ENCODE peak calls at places on chromosome 17, in four cellular contexts. C, P, X and V are unnamed samples.

GRCh38 chr17:80959330-80960036 is 32.2 kb upstream of the CHMP6 start:
- DNase-seq in C (peak), P (peak), X (no peak), V (peak)

GRCh38 chr17:50206604-50207293 is 5.3 kb upstream of the COL1A1 start:
- DNase-seq in C (peak), P (peak), X (no peak), V (no peak)

GRCh38 chr17:83156408-83156807 is 77.0 kb downstream of the METRNL start:
- DNase-seq in C (no peak), P (no peak), X (peak), V (no peak)

GRCh38 chr17:44269795-44270320 is 1.9 kb upstream of the SLC4A1 start:
- DNase-seq in C (no peak), P (no peak), X (no peak), V (no peak)

GRCh38 chr17:73304971-73305786 is 6.6 kb downstream of the CDC42EP4 start:
- DNase-seq in C (peak), P (no peak), X (no peak), V (no peak)

GRCh38 chr17:1951920-1952319 is 73.2 kb downstream of the RTN4RL1 start:
- DNase-seq in C (no peak), P (no peak), X (no peak), V (no peak)

GRCh38 chr17:40283662-40284061 is 4.0 kb upstream of the CDC6 start:
- DNase-seq in C (no peak), P (no peak), X (no peak), V (no peak)

GRCh38 chr17:40427002-40427491 is 9.4 kb upstream of the TOP2A start:
- DNase-seq in C (no peak), P (no peak), X (no peak), V (no peak)

GRCh38 chr17:333626-334396 is 18.8 kb downstream of the RPH3AL start:
- DNase-seq in C (peak), P (peak), X (peak), V (peak)

GRCh38 chr17:36869441-36869840 is 67.8 kb upstream of the LHX1 start:
- DNase-seq in C (no peak), P (no peak), X (no peak), V (no peak)

GRCh38 chr17:10130263-10130662 is 68.1 kb downstream of the GAS7 start:
- DNase-seq in C (no peak), P (no peak), X (no peak), V (no peak)

GRCh38 chr17:55598495-55598894 is 87.2 kb upstream of the SMIM36 start:
- DNase-seq in C (no peak), P (no peak), X (no peak), V (no peak)

GRCh38 chr17:50130778-50131317 is 888 bp upstream of the SAMD14 start:
- DNase-seq in C (no peak), P (no peak), X (no peak), V (no peak)

GRCh38 chr17:550776-551175 is 163.9 kb downstream of the VPS53 start:
- DNase-seq in C (no peak), P (no peak), X (no peak), V (no peak)

GRCh38 chr17:78144146-78144719 is 2.0 kb upstream of the C17orf99 start:
- DNase-seq in C (peak), P (peak), X (peak), V (peak)

GRCh38 chr17:29617125-29617480 is 5.6 kb downstream of the CORO6 start:
- DNase-seq in C (peak), P (no peak), X (peak), V (peak)

GRCh38 chr17:51948128-51948527 is 210.4 kb downstream of the CA10 start:
- DNase-seq in C (no peak), P (no peak), X (no peak), V (no peak)

GRCh38 chr17:39951924-39952664 is 10.7 kb upstream of the GSDMA start:
- DNase-seq in C (no peak), P (no peak), X (no peak), V (no peak)

GRCh38 chr17:10127819-10128375 is 70.5 kb downstream of the GAS7 start:
- DNase-seq in C (peak), P (peak), X (no peak), V (peak)

GRCh38 chr17:55089955-55090573 is 121.5 kb downstream of the STXBP4 start:
- DNase-seq in C (no peak), P (no peak), X (no peak), V (peak)

GRCh38 chr17:74605361-74605760 is 13.3 kb upstream of the CD300LD start:
- DNase-seq in C (peak), P (no peak), X (peak), V (no peak)

GRCh38 chr17:70080541-70081347 is 5.7 kb downstream of the KCNJ16 start:
- DNase-seq in C (no peak), P (no peak), X (no peak), V (no peak)

GRCh38 chr17:76051071-76051467 is 21.2 kb downstream of the SRP68 start:
- DNase-seq in C (no peak), P (no peak), X (no peak), V (no peak)

DNA sequence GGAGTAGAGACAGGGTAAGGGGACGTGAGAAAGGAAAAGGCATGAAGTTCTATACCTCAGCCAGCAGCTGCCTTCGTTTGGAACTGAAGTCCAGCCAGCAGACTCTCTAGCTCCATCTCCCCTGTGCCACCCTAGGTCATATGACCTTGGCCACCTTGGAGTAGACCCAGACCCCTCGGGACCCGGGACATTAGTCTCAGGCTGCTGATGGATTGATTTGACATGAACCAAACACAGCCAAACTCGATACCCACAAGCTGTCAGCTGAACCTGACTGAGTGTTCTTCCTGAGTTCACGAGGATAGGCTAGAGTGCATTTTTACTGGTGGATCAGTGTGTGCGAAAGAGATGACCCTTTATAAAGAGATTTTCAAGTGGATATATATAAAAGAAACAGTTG is 68.5 kb downstream of the YPEL2 start:
- DNase-seq in C (no peak), P (no peak), X (no peak), V (no peak)
- H3K27ac ChIP-seq in C (peak), P (no peak), X (peak), V (no peak)

GRCh38 chr17:8062435-8062806 is 23.6 kb downstream of the ALOX15B start:
- DNase-seq in C (no peak), P (no peak), X (no peak), V (no peak)

GRCh38 chr17:8062807-8063483 is 24.1 kb downstream of the ALOX15B start:
- DNase-seq in C (no peak), P (no peak), X (no peak), V (no peak)

GRCh38 chr17:8066841-8067775 is 20.4 kb downstream of the ALOX12B start:
- DNase-seq in C (no peak), P (no peak), X (no peak), V (no peak)

GRCh38 chr17:8064590-8065019 is 22.9 kb downstream of the ALOX12B start:
- DNase-seq in C (no peak), P (no peak), X (no peak), V (no peak)

GRCh38 chr17:8063761-8064589 is 23.5 kb downstream of the ALOX12B start:
- DNase-seq in C (no peak), P (no peak), X (no peak), V (no peak)
- H3K27ac ChIP-seq in C (no peak), P (no peak), X (no peak), V (no peak)

GRCh38 chr17:58528443-58528842 is 14.0 kb upstream of the MTMR4 start:
- DNase-seq in C (no peak), P (no peak), X (no peak), V (no peak)
- H3K27ac ChIP-seq in C (peak), P (no peak), X (peak), V (peak)

GRCh38 chr17:47956818-47957590 is 679 bp downstream of the PRR15L start:
- DNase-seq in C (no peak), P (no peak), X (no peak), V (no peak)

GRCh38 chr17:47953945-47954344 is 3.7 kb downstream of the PRR15L start:
- DNase-seq in C (no peak), P (no peak), X (no peak), V (no peak)

GRCh38 chr17:47952181-47953021 is 5.3 kb downstream of the PRR15L start:
- DNase-seq in C (no peak), P (no peak), X (no peak), V (no peak)

GRCh38 chr17:47957591-47958490 is at the start of gene PRR15L:
- DNase-seq in C (no peak), P (no peak), X (no peak), V (no peak)

DNA sequence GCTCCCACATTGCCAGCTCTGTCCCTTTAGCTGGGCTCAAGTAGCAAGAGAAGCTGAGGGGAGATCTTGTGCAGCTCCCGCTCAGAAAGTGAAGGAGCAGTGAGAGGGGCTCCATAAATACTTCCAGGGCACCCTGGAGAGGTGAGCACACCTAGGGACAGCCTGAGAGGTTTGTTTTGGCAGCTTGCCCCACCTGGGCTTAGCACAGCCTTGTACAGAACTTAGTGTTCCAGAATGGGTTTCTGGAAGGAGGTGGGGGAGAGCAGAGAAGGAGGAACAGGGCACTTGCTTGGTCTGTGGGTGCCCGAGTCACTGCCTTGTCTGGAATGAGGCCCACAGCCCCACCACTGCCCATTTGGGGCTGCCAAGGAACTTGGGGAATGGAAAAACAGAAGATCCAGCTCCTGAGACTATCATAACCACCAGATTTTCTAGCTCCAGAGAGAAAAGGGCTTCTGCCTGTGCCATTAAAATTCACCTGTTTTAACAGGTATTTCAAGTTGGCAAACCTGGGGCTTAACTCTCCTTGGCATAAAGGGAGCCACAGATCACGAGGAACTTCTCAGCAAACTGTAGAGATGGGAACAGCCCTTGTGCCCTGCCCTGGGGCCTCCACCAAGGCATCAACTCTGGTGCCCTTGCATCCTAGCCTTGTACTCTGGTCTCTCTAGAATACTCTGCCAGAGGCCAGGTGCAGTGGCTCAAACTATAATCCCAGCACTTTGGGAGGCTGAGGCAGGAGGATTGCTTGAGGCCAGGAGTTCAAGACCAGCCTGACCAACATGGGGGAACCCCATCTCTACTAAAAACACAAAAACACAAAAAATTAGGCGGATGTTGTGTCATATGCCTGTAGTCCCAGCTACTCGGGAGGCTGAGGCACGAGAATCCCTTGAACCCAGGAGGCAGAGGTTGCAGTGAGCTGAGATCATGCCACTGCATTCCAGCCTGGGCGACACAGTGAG is 1.9 kb downstream of the PRR15L start:
- DNase-seq in C (no peak), P (no peak), X (no peak), V (no peak)
- H3K27ac ChIP-seq in C (no peak), P (peak), X (no peak), V (no peak)

GRCh38 chr17:57925361-57925990 is 29.7 kb downstream of the CUEDC1 start:
- DNase-seq in C (no peak), P (no peak), X (no peak), V (no peak)

GRCh38 chr17:57927048-57927723 is 28.0 kb downstream of the CUEDC1 start:
- DNase-seq in C (no peak), P (peak), X (peak), V (no peak)

GRCh38 chr17:57923182-57923872 is 31.9 kb downstream of the CUEDC1 start:
- DNase-seq in C (no peak), P (no peak), X (no peak), V (no peak)

GRCh38 chr17:57926723-57927047 is 28.5 kb downstream of the CUEDC1 start:
- DNase-seq in C (no peak), P (no peak), X (no peak), V (no peak)

DNA sequence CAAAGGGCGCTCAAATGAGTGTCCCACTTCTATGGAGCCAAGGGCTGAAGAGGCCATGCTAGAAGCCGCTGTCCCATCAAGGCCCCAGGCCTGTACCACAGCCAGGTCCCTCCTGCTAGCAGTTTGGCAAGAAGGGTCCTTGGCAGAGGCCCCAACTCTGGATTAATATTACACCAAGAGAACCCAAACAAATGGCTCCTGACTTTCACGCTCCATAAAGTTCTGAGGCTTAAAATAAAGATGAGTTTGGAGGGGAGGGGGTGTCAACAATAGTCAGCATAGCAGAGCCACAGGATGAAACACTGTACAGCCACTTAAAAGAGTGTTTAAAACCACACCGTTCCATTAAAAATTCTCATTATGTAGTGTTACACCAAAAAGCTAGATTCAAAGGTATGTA is 30.5 kb downstream of the CUEDC1 start:
- DNase-seq in C (peak), P (no peak), X (no peak), V (no peak)
- H3K27ac ChIP-seq in C (no peak), P (no peak), X (peak), V (peak)

GRCh38 chr17:62994931-62995330 is 28.9 kb downstream of the TANC2 start:
- DNase-seq in C (no peak), P (no peak), X (no peak), V (no peak)

GRCh38 chr17:62998665-62999393 is 32.8 kb downstream of the TANC2 start:
- DNase-seq in C (no peak), P (no peak), X (no peak), V (no peak)

GRCh38 chr17:63001689-63002394 is 35.8 kb downstream of the TANC2 start:
- DNase-seq in C (no peak), P (no peak), X (no peak), V (no peak)

GRCh38 chr17:62995377-62995885 is 29.4 kb downstream of the TANC2 start:
- DNase-seq in C (no peak), P (no peak), X (peak), V (no peak)

DNA sequence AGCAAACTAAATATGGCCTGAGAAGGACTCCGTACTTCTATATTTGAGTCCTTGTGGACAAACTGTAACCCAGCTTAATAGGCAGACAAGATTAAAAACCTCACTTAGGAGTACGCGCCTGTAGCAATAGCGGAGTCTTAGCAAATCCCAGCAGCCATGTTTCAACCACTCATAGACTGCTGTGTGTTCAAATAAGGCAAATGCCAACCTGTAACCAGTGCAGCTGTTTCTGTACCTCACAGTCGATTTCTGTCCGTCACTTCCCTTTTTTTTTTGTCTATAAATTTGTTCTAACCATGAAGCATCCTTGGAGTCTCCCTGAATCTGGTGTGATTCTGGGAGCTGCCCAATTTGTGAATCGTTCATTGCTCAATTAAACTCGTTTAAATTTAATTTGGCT is 30.2 kb downstream of the TANC2 start:
- DNase-seq in C (no peak), P (no peak), X (no peak), V (no peak)
- H3K27ac ChIP-seq in C (no peak), P (no peak), X (no peak), V (no peak)